ENCODE peak calls at places on chromosomes 5 and 9, in six cellular contexts. N is heart right ventricle; V is hepatocyte; P is CD8-positive, alpha-beta memory T cell; B is Peyer's patch; W is lower lobe of right lung. Q is an unnamed sample.
A peak's percentile ranks its signal among the peaks of the same experiment; 100 is the strongest.

GRCh38 chr5:95591490-95591901 is 28.4 kb upstream of the GPR150 start:
- DNase-seq in V (no peak), B (no peak), W (no peak), P (no peak), N (no peak), Q (no peak)

GRCh38 chr9:76655121-76655531 is 109.1 kb upstream of the PCA3 start:
- DNase-seq in W (no peak), V (no peak), P (no peak), N (no peak), B (no peak), Q (no peak)

GRCh38 chr9:121607434-121608248 is 43.8 kb upstream of the DAB2IP start:
- DNase-seq in B (no peak), N (peak; percentile 83), V (peak; percentile 38), P (no peak), W (no peak), Q (peak; percentile 85)

GRCh38 chr5:134123360-134123759 is 8.9 kb downstream of the TCF7 start:
- DNase-seq in B (no peak), V (no peak), W (no peak), N (no peak), P (no peak), Q (no peak)

GRCh38 chr5:173045481-173045880 is 10.7 kb upstream of the CREBRF start:
- DNase-seq in B (peak; percentile 22), W (no peak), N (no peak), V (peak; percentile 76), P (no peak), Q (no peak)

GRCh38 chr5:77171141-77171910 is 39.2 kb upstream of the PDE8B start:
- DNase-seq in P (no peak), B (no peak), W (no peak), N (no peak), V (no peak), Q (no peak)

GRCh38 chr9:99465231-99465891 is 243.3 kb downstream of the SEC61B start:
- DNase-seq in P (no peak), V (no peak), N (no peak), B (no peak), W (no peak), Q (no peak)

GRCh38 chr5:9361835-9362234 is 184.0 kb downstream of the SEMA5A start:
- DNase-seq in P (no peak), N (peak; percentile 36), W (no peak), V (peak; percentile 65), B (peak; percentile 84), Q (no peak)

GRCh38 chr9:131720330-131720729 is 19.5 kb downstream of the RAPGEF1 start:
- DNase-seq in B (no peak), P (no peak), N (no peak), V (no peak), W (no peak), Q (no peak)

GRCh38 chr9:133690111-133690561 is 48.0 kb downstream of the SARDH start:
- DNase-seq in P (no peak), V (peak; percentile 67), N (no peak), B (no peak), W (peak; percentile 73), Q (peak; percentile 13)

GRCh38 chr5:116532762-116533525 is 41.7 kb downstream of the SEMA6A start:
- DNase-seq in V (peak; percentile 39), P (no peak), W (no peak), B (no peak), N (no peak), Q (no peak)

GRCh38 chr5:93008502-93009167 is 572.4 kb downstream of the NR2F1-AS1 start:
- DNase-seq in W (no peak), N (no peak), P (no peak), B (no peak), V (no peak), Q (no peak)

GRCh38 chr5:54727874-54728273 is 210.3 kb downstream of the SNX18 start:
- DNase-seq in V (no peak), B (no peak), W (no peak), N (no peak), P (no peak), Q (no peak)

GRCh38 chr9:122797316-122798033 is 2.4 kb upstream of the OR1K1 start:
- DNase-seq in N (no peak), W (no peak), B (no peak), P (no peak), V (no peak), Q (no peak)

GRCh38 chr5:122500245-122501086 is 188.4 kb downstream of the SNCAIP start:
- DNase-seq in N (peak; percentile 40), P (no peak), B (no peak), V (peak; percentile 80), W (no peak), Q (no peak)

GRCh38 chr9:130660683-130661460 is 3.5 kb upstream of the PRDM12 start:
- DNase-seq in W (no peak), P (no peak), N (no peak), V (no peak), B (no peak), Q (no peak)

GRCh38 chr5:149388498-149389190 is 9.6 kb upstream of the IL17B start:
- DNase-seq in N (no peak), W (no peak), V (no peak), B (no peak), P (no peak), Q (no peak)

GRCh38 chr5:62059960-62060359 is 246.0 kb upstream of the KIF2A start:
- DNase-seq in V (no peak), P (no peak), N (no peak), W (no peak), B (no peak), Q (no peak)

GRCh38 chr5:179403426-179404147 is 58.3 kb upstream of the ADAMTS2 start:
- DNase-seq in W (no peak), B (no peak), P (no peak), N (no peak), V (no peak), Q (no peak)

GRCh38 chr5:142847898-142848790 is 78.0 kb downstream of the ARHGAP26 start:
- DNase-seq in P (no peak), V (no peak), N (no peak), W (no peak), B (no peak), Q (no peak)

GRCh38 chr5:14256756-14257393 is 113.7 kb downstream of the TRIO start:
- DNase-seq in P (no peak), B (no peak), N (no peak), W (no peak), V (no peak), Q (no peak)

GRCh38 chr9:71549023-71549422 is 219.3 kb downstream of the CEMIP2 start:
- DNase-seq in P (no peak), B (no peak), V (no peak), W (no peak), N (no peak), Q (no peak)

GRCh38 chr5:55004728-55005127 is 19.3 kb upstream of the GZMK start:
- DNase-seq in B (no peak), V (no peak), P (no peak), N (no peak), W (no peak), Q (no peak)

GRCh38 chr5:170576602-170577584 is 73.1 kb downstream of the KCNIP1 start:
- DNase-seq in B (no peak), V (no peak), N (no peak), P (no peak), W (no peak), Q (no peak)

GRCh38 chr5:124790261-124790894 is 43.9 kb upstream of the ZNF608 start:
- DNase-seq in N (no peak), W (no peak), B (peak; percentile 51), P (no peak), V (peak; percentile 24), Q (no peak)

GRCh38 chr9:849431-849830 is 7.9 kb downstream of the DMRT1 start:
- DNase-seq in W (no peak), P (no peak), B (no peak), V (no peak), N (no peak), Q (no peak)

GRCh38 chr5:132262882-132263547 is 5.5 kb downstream of the PDLIM4 start:
- DNase-seq in W (no peak), N (no peak), P (no peak), B (no peak), V (no peak), Q (no peak)

GRCh38 chr9:120890415-120891254 is 13.6 kb upstream of the PHF19 start:
- DNase-seq in W (no peak), V (no peak), B (no peak), P (peak; percentile 83), N (no peak), Q (no peak)

GRCh38 chr5:92687793-92688467 is 893.1 kb downstream of the NR2F1-AS1 start:
- DNase-seq in P (no peak), N (no peak), V (peak; percentile 30), W (no peak), B (no peak), Q (no peak)

GRCh38 chr9:37290881-37291485 is 131.5 kb upstream of the GRHPR start:
- DNase-seq in N (no peak), P (no peak), V (peak; percentile 7), B (no peak), W (no peak), Q (no peak)
- H3K27ac ChIP-seq in N (no peak overlapping the region), P (no peak overlapping the region), V (no peak overlapping the region), B (no peak overlapping the region), W (no peak overlapping the region), Q (no peak overlapping the region)

GRCh38 chr5:107361945-107362344 is 308.8 kb downstream of the EFNA5 start:
- DNase-seq in B (no peak), N (no peak), P (no peak), W (no peak), V (peak; percentile 52), Q (no peak)
- H3K27ac ChIP-seq in B (no peak overlapping the region), N (no peak overlapping the region), P (no peak overlapping the region), W (no peak overlapping the region), V (peak overlapping the region; percentile 23), Q (no peak overlapping the region)

GRCh38 chr5:64026493-64026892 is 64.2 kb upstream of the HTR1A start:
- DNase-seq in P (no peak), W (no peak), N (no peak), V (no peak), B (no peak), Q (no peak)
- H3K27ac ChIP-seq in P (no peak overlapping the region), W (no peak overlapping the region), N (no peak overlapping the region), V (no peak overlapping the region), B (no peak overlapping the region), Q (no peak overlapping the region)

GRCh38 chr9:137263506-137263905 is 8.4 kb downstream of the NELFB start:
- DNase-seq in N (no peak), P (no peak), B (no peak), V (no peak), W (no peak), Q (no peak)

GRCh38 chr9:137266162-137266527 is 11.0 kb downstream of the NELFB start:
- DNase-seq in B (no peak), N (no peak), V (peak; percentile 4), W (no peak), P (no peak), Q (peak; percentile 33)

GRCh38 chr9:137265496-137266161 is 10.5 kb downstream of the NELFB start:
- DNase-seq in P (no peak), B (no peak), V (no peak), N (no peak), W (no peak), Q (no peak)

GRCh38 chr9:137264067-137264466 is 8.9 kb downstream of the NELFB start:
- DNase-seq in P (no peak), B (no peak), N (no peak), W (no peak), V (no peak), Q (peak; percentile 25)

DNA sequence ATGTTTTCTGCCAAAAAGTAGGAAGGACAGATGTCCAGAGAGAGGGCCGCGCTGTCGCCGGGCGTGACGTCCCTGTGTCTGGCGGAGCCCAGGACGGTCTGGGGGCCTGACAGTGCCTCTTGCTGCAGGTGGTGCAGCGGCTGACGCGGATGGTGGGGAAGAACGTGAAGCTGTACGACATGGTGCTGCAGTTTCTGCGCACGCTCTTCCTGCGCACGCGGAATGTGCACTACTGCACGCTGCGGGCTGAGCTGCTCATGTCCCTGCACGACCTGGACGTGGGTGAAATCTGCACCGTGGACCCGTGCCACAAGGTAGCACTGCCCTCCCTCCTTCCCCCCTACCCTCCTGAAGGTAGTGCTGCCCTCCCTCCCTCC is 7.8 kb downstream of the NELFB start:
- DNase-seq in B (no peak), V (no peak), W (peak; percentile 45), N (no peak), P (no peak), Q (no peak)
- H3K27ac ChIP-seq in B (no peak overlapping the region), V (no peak overlapping the region), W (no peak overlapping the region), N (no peak overlapping the region), P (no peak overlapping the region), Q (no peak overlapping the region)

Q was measured in heart left ventricle.